ENCODE peak calls at places on chromosome 15, in eight cellular contexts. One of them, this sample, is unnamed.

GRCh38 chr15:74610302-74610951 is 5.2 kb upstream of the CLK3 start:
- DNase-seq in A673: no peak
- DNase-seq in endothelial cell: peak; percentile 23
- DNase-seq in LNCaP clone FGC: no peak
- DNase-seq in cardiac fibroblast: peak; percentile 26
- DNase-seq in transverse colon: no peak
- DNase-seq in ovary: no peak
- DNase-seq in heart left ventricle: peak; percentile 75
- DNase-seq in this sample: no peak

GRCh38 chr15:25091421-25092158 is 136.8 kb downstream of the SNRPN start:
- DNase-seq in A673: no peak
- DNase-seq in endothelial cell: no peak
- DNase-seq in LNCaP clone FGC: no peak
- DNase-seq in cardiac fibroblast: no peak
- DNase-seq in transverse colon: no peak
- DNase-seq in ovary: no peak
- DNase-seq in heart left ventricle: no peak
- DNase-seq in this sample: no peak

GRCh38 chr15:42911058-42911592 is 9.5 kb downstream of the TTBK2 start:
- DNase-seq in A673: no peak
- DNase-seq in endothelial cell: no peak
- DNase-seq in LNCaP clone FGC: no peak
- DNase-seq in cardiac fibroblast: peak; percentile 16
- DNase-seq in transverse colon: no peak
- DNase-seq in ovary: no peak
- DNase-seq in heart left ventricle: no peak
- DNase-seq in this sample: no peak

GRCh38 chr15:80577552-80578205 is 117.4 kb upstream of the ABHD17C start:
- DNase-seq in A673: no peak
- DNase-seq in endothelial cell: no peak
- DNase-seq in LNCaP clone FGC: no peak
- DNase-seq in cardiac fibroblast: no peak
- DNase-seq in transverse colon: no peak
- DNase-seq in ovary: no peak
- DNase-seq in heart left ventricle: no peak
- DNase-seq in this sample: no peak

GRCh38 chr15:63121382-63122001 is at the start of gene LACTB:
- DNase-seq in A673: peak; percentile 92
- DNase-seq in endothelial cell: peak; percentile 84
- DNase-seq in LNCaP clone FGC: peak; percentile 64
- DNase-seq in cardiac fibroblast: peak; percentile 95
- DNase-seq in transverse colon: peak; percentile 89
- DNase-seq in ovary: peak; percentile 86
- DNase-seq in heart left ventricle: peak; percentile 93
- DNase-seq in this sample: peak; percentile 74

GRCh38 chr15:79615754-79616153 is 183.6 kb downstream of the MINAR1 start:
- DNase-seq in A673: no peak
- DNase-seq in endothelial cell: no peak
- DNase-seq in LNCaP clone FGC: no peak
- DNase-seq in cardiac fibroblast: no peak
- DNase-seq in transverse colon: no peak
- DNase-seq in ovary: no peak
- DNase-seq in heart left ventricle: peak; percentile 59
- DNase-seq in this sample: no peak

GRCh38 chr15:61051570-61052031 is 177.5 kb downstream of the RORA start:
- DNase-seq in A673: peak; percentile 29
- DNase-seq in endothelial cell: peak; percentile 21
- DNase-seq in LNCaP clone FGC: no peak
- DNase-seq in cardiac fibroblast: peak; percentile 76
- DNase-seq in transverse colon: peak; percentile 32
- DNase-seq in ovary: peak; percentile 52
- DNase-seq in heart left ventricle: peak; percentile 43
- DNase-seq in this sample: peak; percentile 8

GRCh38 chr15:78811124-78811824 is at the start of gene ADAMTS7:
- DNase-seq in A673: peak; percentile 31
- DNase-seq in endothelial cell: peak; percentile 88
- DNase-seq in LNCaP clone FGC: no peak
- DNase-seq in cardiac fibroblast: peak; percentile 88
- DNase-seq in transverse colon: peak; percentile 69
- DNase-seq in ovary: peak; percentile 86
- DNase-seq in heart left ventricle: peak; percentile 86
- DNase-seq in this sample: peak; percentile 89

GRCh38 chr15:78909791-78910228 is 35.0 kb downstream of the CTSH start:
- DNase-seq in A673: peak; percentile 61
- DNase-seq in endothelial cell: peak; percentile 70
- DNase-seq in LNCaP clone FGC: no peak
- DNase-seq in cardiac fibroblast: peak; percentile 47
- DNase-seq in transverse colon: no peak
- DNase-seq in ovary: no peak
- DNase-seq in heart left ventricle: no peak
- DNase-seq in this sample: peak; percentile 52

GRCh38 chr15:44193651-44194396 is 1.2 kb downstream of the FRMD5 start:
- DNase-seq in A673: peak; percentile 11
- DNase-seq in endothelial cell: peak; percentile 7
- DNase-seq in LNCaP clone FGC: no peak
- DNase-seq in cardiac fibroblast: peak; percentile 38
- DNase-seq in transverse colon: no peak
- DNase-seq in ovary: no peak
- DNase-seq in heart left ventricle: no peak
- DNase-seq in this sample: no peak

GRCh38 chr15:61410656-61411055 is 181.6 kb upstream of the RORA start:
- DNase-seq in A673: no peak
- DNase-seq in endothelial cell: no peak
- DNase-seq in LNCaP clone FGC: no peak
- DNase-seq in cardiac fibroblast: no peak
- DNase-seq in transverse colon: no peak
- DNase-seq in ovary: no peak
- DNase-seq in heart left ventricle: no peak
- DNase-seq in this sample: no peak

GRCh38 chr15:31447893-31448634 is 121.4 kb downstream of the KLF13 start:
- DNase-seq in A673: no peak
- DNase-seq in endothelial cell: no peak
- DNase-seq in LNCaP clone FGC: no peak
- DNase-seq in cardiac fibroblast: no peak
- DNase-seq in transverse colon: no peak
- DNase-seq in ovary: no peak
- DNase-seq in heart left ventricle: no peak
- DNase-seq in this sample: no peak

GRCh38 chr15:22257047-22257667 is 176.8 kb downstream of the OR4M2 start:
- DNase-seq in A673: no peak
- DNase-seq in endothelial cell: no peak
- DNase-seq in LNCaP clone FGC: no peak
- DNase-seq in cardiac fibroblast: no peak
- DNase-seq in transverse colon: no peak
- DNase-seq in ovary: peak; percentile 72
- DNase-seq in heart left ventricle: peak; percentile 59
- DNase-seq in this sample: no peak

GRCh38 chr15:50798684-50799083 is 33.2 kb upstream of the SPPL2A start:
- DNase-seq in A673: peak; percentile 49
- DNase-seq in endothelial cell: no peak
- DNase-seq in LNCaP clone FGC: no peak
- DNase-seq in cardiac fibroblast: no peak
- DNase-seq in transverse colon: peak; percentile 54
- DNase-seq in ovary: no peak
- DNase-seq in heart left ventricle: no peak
- DNase-seq in this sample: no peak

GRCh38 chr15:75479670-75480069 is 28.2 kb upstream of the SIN3A start:
- DNase-seq in A673: no peak
- DNase-seq in endothelial cell: no peak
- DNase-seq in LNCaP clone FGC: peak; percentile 38
- DNase-seq in cardiac fibroblast: no peak
- DNase-seq in transverse colon: no peak
- DNase-seq in ovary: no peak
- DNase-seq in heart left ventricle: no peak
- DNase-seq in this sample: no peak

GRCh38 chr15:61639491-61639890 is 410.4 kb upstream of the RORA start:
- DNase-seq in A673: no peak
- DNase-seq in endothelial cell: no peak
- DNase-seq in LNCaP clone FGC: no peak
- DNase-seq in cardiac fibroblast: no peak
- DNase-seq in transverse colon: no peak
- DNase-seq in ovary: no peak
- DNase-seq in heart left ventricle: no peak
- DNase-seq in this sample: no peak

GRCh38 chr15:31332681-31333071 is 6.0 kb downstream of the KLF13 start:
- DNase-seq in A673: no peak
- DNase-seq in endothelial cell: no peak
- DNase-seq in LNCaP clone FGC: no peak
- DNase-seq in cardiac fibroblast: no peak
- DNase-seq in transverse colon: no peak
- DNase-seq in ovary: no peak
- DNase-seq in heart left ventricle: no peak
- DNase-seq in this sample: no peak

GRCh38 chr15:75307778-75308390 is 25.2 kb downstream of the GOLGA6D start:
- DNase-seq in A673: peak; percentile 69
- DNase-seq in endothelial cell: peak; percentile 74
- DNase-seq in LNCaP clone FGC: no peak
- DNase-seq in cardiac fibroblast: peak; percentile 16
- DNase-seq in transverse colon: peak; percentile 77
- DNase-seq in ovary: no peak
- DNase-seq in heart left ventricle: peak; percentile 36
- DNase-seq in this sample: peak; percentile 25

GRCh38 chr15:101804375-101804774 is 1.1 kb downstream of the OR4F6 start:
- DNase-seq in A673: no peak
- DNase-seq in endothelial cell: no peak
- DNase-seq in LNCaP clone FGC: no peak
- DNase-seq in cardiac fibroblast: no peak
- DNase-seq in transverse colon: no peak
- DNase-seq in ovary: no peak
- DNase-seq in heart left ventricle: no peak
- DNase-seq in this sample: no peak

GRCh38 chr15:85748176-85748575 is 46.5 kb downstream of the KLHL25 start:
- DNase-seq in A673: no peak
- DNase-seq in endothelial cell: no peak
- DNase-seq in LNCaP clone FGC: no peak
- DNase-seq in cardiac fibroblast: no peak
- DNase-seq in transverse colon: no peak
- DNase-seq in ovary: no peak
- DNase-seq in heart left ventricle: no peak
- DNase-seq in this sample: no peak

GRCh38 chr15:93036922-93037321 is 52.1 kb downstream of the RGMA start:
- DNase-seq in A673: no peak
- DNase-seq in endothelial cell: no peak
- DNase-seq in LNCaP clone FGC: no peak
- DNase-seq in cardiac fibroblast: no peak
- DNase-seq in transverse colon: peak; percentile 5
- DNase-seq in ovary: no peak
- DNase-seq in heart left ventricle: no peak
- DNase-seq in this sample: no peak
- TF ChIP-seq CTCF in A673: no peak
- TF ChIP-seq CTCF in endothelial cell: no peak
- TF ChIP-seq CTCF in LNCaP clone FGC: no peak
- TF ChIP-seq CTCF in cardiac fibroblast: no peak
- TF ChIP-seq CTCF in transverse colon: no peak
- TF ChIP-seq CTCF in ovary: no peak
- TF ChIP-seq CTCF in heart left ventricle: no peak
- TF ChIP-seq CTCF in this sample: no peak

DNA sequence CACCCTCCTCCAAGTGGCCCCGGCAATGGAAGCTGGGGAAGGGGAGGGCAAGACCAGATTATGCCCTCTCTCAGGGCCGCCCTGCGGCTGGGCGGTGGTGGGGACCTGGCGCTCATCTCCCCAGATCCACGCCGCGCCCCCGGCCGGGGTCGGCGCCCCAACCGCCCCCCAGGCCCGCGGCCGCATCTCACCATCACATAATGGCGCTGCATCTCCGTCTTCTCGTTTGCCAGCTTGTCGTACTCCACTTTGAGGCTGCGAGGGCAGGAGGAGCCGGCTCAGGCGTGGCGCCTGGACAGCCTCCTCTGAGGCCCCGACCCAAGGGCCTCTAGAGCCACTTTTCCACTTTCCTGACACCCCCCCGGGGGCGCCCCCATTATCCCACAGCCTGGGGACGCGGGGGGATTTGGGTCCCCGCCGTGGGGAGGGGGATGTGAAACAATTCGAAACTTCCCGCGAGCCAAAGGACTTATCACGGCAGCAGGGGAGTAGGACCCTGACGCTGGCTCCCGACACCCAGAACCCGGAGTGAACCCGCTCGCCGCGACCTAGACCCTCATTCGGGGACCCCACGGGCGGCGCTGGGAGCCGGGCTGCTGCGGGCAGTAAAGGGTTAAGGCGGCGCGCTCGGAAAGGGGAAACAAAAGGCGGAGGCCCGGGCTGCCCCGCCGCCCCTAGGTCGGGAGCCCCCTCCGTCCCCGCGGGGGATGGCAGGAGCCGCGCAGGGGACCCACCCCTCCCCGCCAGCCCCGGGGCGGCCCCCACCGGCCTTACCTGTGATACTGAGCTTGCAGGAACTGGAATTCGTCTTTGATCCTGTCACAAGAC is 2.1 kb downstream of the TLE3 start:
- DNase-seq in A673: peak; percentile 29
- DNase-seq in endothelial cell: no peak
- DNase-seq in LNCaP clone FGC: no peak
- DNase-seq in cardiac fibroblast: no peak
- DNase-seq in transverse colon: peak; percentile 43
- DNase-seq in ovary: peak; percentile 75
- DNase-seq in heart left ventricle: peak; percentile 44
- DNase-seq in this sample: no peak
- TF ChIP-seq CTCF in A673: no peak
- TF ChIP-seq CTCF in endothelial cell: peak; percentile 23
- TF ChIP-seq CTCF in LNCaP clone FGC: no peak
- TF ChIP-seq CTCF in cardiac fibroblast: no peak
- TF ChIP-seq CTCF in transverse colon: no peak
- TF ChIP-seq CTCF in ovary: no peak
- TF ChIP-seq CTCF in heart left ventricle: no peak
- TF ChIP-seq CTCF in this sample: peak; percentile 44

GRCh38 chr15:52383100-52383588 is 87.5 kb upstream of the MYO5C start:
- DNase-seq in A673: no peak
- DNase-seq in endothelial cell: no peak
- DNase-seq in LNCaP clone FGC: no peak
- DNase-seq in cardiac fibroblast: peak; percentile 13
- DNase-seq in transverse colon: no peak
- DNase-seq in ovary: no peak
- DNase-seq in heart left ventricle: no peak
- DNase-seq in this sample: no peak

GRCh38 chr15:52391074-52391473 is 95.5 kb upstream of the MYO5C start:
- DNase-seq in A673: no peak
- DNase-seq in endothelial cell: no peak
- DNase-seq in LNCaP clone FGC: no peak
- DNase-seq in cardiac fibroblast: no peak
- DNase-seq in transverse colon: no peak
- DNase-seq in ovary: no peak
- DNase-seq in heart left ventricle: no peak
- DNase-seq in this sample: no peak

GRCh38 chr15:52382647-52383046 is 87.0 kb upstream of the MYO5C start:
- DNase-seq in A673: no peak
- DNase-seq in endothelial cell: no peak
- DNase-seq in LNCaP clone FGC: no peak
- DNase-seq in cardiac fibroblast: no peak
- DNase-seq in transverse colon: no peak
- DNase-seq in ovary: no peak
- DNase-seq in heart left ventricle: no peak
- DNase-seq in this sample: no peak

GRCh38 chr15:52385670-52386069 is 90.1 kb upstream of the MYO5C start:
- DNase-seq in A673: no peak
- DNase-seq in endothelial cell: no peak
- DNase-seq in LNCaP clone FGC: no peak
- DNase-seq in cardiac fibroblast: no peak
- DNase-seq in transverse colon: no peak
- DNase-seq in ovary: no peak
- DNase-seq in heart left ventricle: no peak
- DNase-seq in this sample: no peak
- TF ChIP-seq CTCF in A673: no peak
- TF ChIP-seq CTCF in endothelial cell: no peak
- TF ChIP-seq CTCF in LNCaP clone FGC: no peak
- TF ChIP-seq CTCF in cardiac fibroblast: no peak
- TF ChIP-seq CTCF in transverse colon: no peak
- TF ChIP-seq CTCF in ovary: no peak
- TF ChIP-seq CTCF in heart left ventricle: no peak
- TF ChIP-seq CTCF in this sample: no peak

GRCh38 chr15:55110446-55110845 is 86.3 kb downstream of the RSL24D1 start:
- DNase-seq in A673: no peak
- DNase-seq in endothelial cell: no peak
- DNase-seq in LNCaP clone FGC: no peak
- DNase-seq in cardiac fibroblast: no peak
- DNase-seq in transverse colon: no peak
- DNase-seq in ovary: no peak
- DNase-seq in heart left ventricle: no peak
- DNase-seq in this sample: no peak
- TF ChIP-seq CTCF in A673: no peak
- TF ChIP-seq CTCF in endothelial cell: no peak
- TF ChIP-seq CTCF in LNCaP clone FGC: no peak
- TF ChIP-seq CTCF in cardiac fibroblast: no peak
- TF ChIP-seq CTCF in transverse colon: no peak
- TF ChIP-seq CTCF in ovary: no peak
- TF ChIP-seq CTCF in heart left ventricle: no peak
- TF ChIP-seq CTCF in this sample: no peak

This sample was measured in neural crest cell.